ENCODE peak calls at places on chromosomes 13 and 19, in four cellular contexts. X, W, C and Y are unnamed samples.

GRCh38 chr13:39415003-39415402 is 188.0 kb downstream of the LHFPL6 start:
- DNase-seq in X (peak), W (no peak), C (no peak), Y (no peak)

GRCh38 chr19:55153652-55154264 is 3.8 kb downstream of the TNNI3 start:
- DNase-seq in X (no peak), W (no peak), C (no peak), Y (no peak)

GRCh38 chr13:86864376-86864775 is 806.8 kb upstream of the SLITRK5 start:
- DNase-seq in X (no peak), W (no peak), C (no peak), Y (peak)

GRCh38 chr13:64688893-64689677 is 2541.1 kb downstream of the PCDH9 start:
- DNase-seq in X (no peak), W (no peak), C (peak), Y (peak)

GRCh38 chr13:81639984-81640582 is 1299.2 kb upstream of the SPRY2 start:
- DNase-seq in X (no peak), W (no peak), C (no peak), Y (no peak)

GRCh38 chr19:12834418-12834943 is at the start of gene RTBDN:
- DNase-seq in X (no peak), W (no peak), C (no peak), Y (no peak)

GRCh38 chr19:57719901-57720519 is 7.4 kb downstream of the ZNF671 start:
- DNase-seq in X (no peak), W (no peak), C (no peak), Y (no peak)

GRCh38 chr19:45172173-45172572 is 5.9 kb downstream of the TRAPPC6A start:
- DNase-seq in X (no peak), W (no peak), C (no peak), Y (no peak)

GRCh38 chr19:10474962-10475451 is 28.1 kb downstream of the KEAP1 start:
- DNase-seq in X (no peak), W (no peak), C (no peak), Y (no peak)

GRCh38 chr13:79723462-79724116 is 242.6 kb downstream of the NDFIP2 start:
- DNase-seq in X (peak), W (no peak), C (no peak), Y (no peak)

GRCh38 chr19:8210660-8211101 is 1.5 kb downstream of the CERS4 start:
- DNase-seq in X (no peak), W (no peak), C (no peak), Y (no peak)

GRCh38 chr13:70310720-70311119 is 202.5 kb upstream of the KLHL1 start:
- DNase-seq in X (no peak), W (no peak), C (peak), Y (peak)

GRCh38 chr19:45446295-45446694 is 21.5 kb upstream of the FOSB start:
- DNase-seq in X (no peak), W (no peak), C (no peak), Y (no peak)

GRCh38 chr13:106376411-106377112 is 158.9 kb downstream of the EFNB2 start:
- DNase-seq in X (no peak), W (peak), C (peak), Y (peak)

GRCh38 chr19:12723643-12724426 is at the start of gene TNPO2:
- DNase-seq in X (peak), W (peak), C (peak), Y (peak)

GRCh38 chr19:8079988-8080387 is 27.4 kb downstream of the CCL25 start:
- DNase-seq in X (no peak), W (no peak), C (no peak), Y (no peak)

GRCh38 chr13:35780613-35781012 is 304.1 kb upstream of the MAB21L1 start:
- DNase-seq in X (no peak), W (no peak), C (no peak), Y (no peak)

GRCh38 chr13:43786766-43787517 is at the start of gene ENOX1:
- DNase-seq in X (peak), W (peak), C (peak), Y (peak)

GRCh38 chr19:40420766-40421467 is 4.9 kb downstream of the SERTAD1 start:
- DNase-seq in X (peak), W (peak), C (peak), Y (peak)

GRCh38 chr19:13215572-13216380 is 65.6 kb downstream of the IER2 start:
- DNase-seq in X (no peak), W (no peak), C (no peak), Y (peak)

GRCh38 chr13:79735228-79735627 is 254.3 kb downstream of the NDFIP2 start:
- DNase-seq in X (no peak), W (no peak), C (no peak), Y (no peak)

GRCh38 chr19:28829762-28830161 is 383.2 kb downstream of the UQCRFS1 start:
- DNase-seq in X (no peak), W (no peak), C (no peak), Y (no peak)

GRCh38 chr19:53132231-53132991 is at the start of gene ZNF415:
- DNase-seq in X (peak), W (no peak), C (peak), Y (peak)

GRCh38 chr19:7213628-7214328 is 80.4 kb downstream of the INSR start:
- DNase-seq in X (no peak), W (no peak), C (no peak), Y (no peak)

GRCh38 chr19:18514800-18515682 is 6.8 kb downstream of the ELL start:
- DNase-seq in X (peak), W (no peak), C (peak), Y (peak)

GRCh38 chr13:99415851-99416331 is 85.4 kb upstream of the TM9SF2 start:
- DNase-seq in X (no peak), W (no peak), C (no peak), Y (no peak)

GRCh38 chr13:59176775-59177174 is 987.0 kb downstream of the DIAPH3 start:
- DNase-seq in X (no peak), W (no peak), C (no peak), Y (no peak)

GRCh38 chr13:27309401-27309958 is 38.9 kb downstream of the RASL11A start:
- DNase-seq in X (no peak), W (no peak), C (no peak), Y (no peak)

GRCh38 chr19:873084-874019 is 13.9 kb downstream of the CFD start:
- DNase-seq in X (no peak), W (no peak), C (no peak), Y (peak)

GRCh38 chr13:33606692-33607091 is 211.3 kb upstream of the RFC3 start:
- DNase-seq in X (no peak), W (no peak), C (no peak), Y (peak)

GRCh38 chr19:10760268-10760944 is 42.5 kb downstream of the DNM2 start:
- DNase-seq in X (no peak), W (no peak), C (no peak), Y (no peak)

GRCh38 chr13:55577847-55578210 is 1562.9 kb upstream of the PRR20A start:
- DNase-seq in X (no peak), W (no peak), C (no peak), Y (no peak)

GRCh38 chr13:112616586-112617381 is 28.8 kb upstream of the TUBGCP3 start:
- DNase-seq in X (no peak), W (peak), C (peak), Y (no peak)

GRCh38 chr19:58362272-58362994 is at the start of gene ZNF497:
- DNase-seq in X (peak), W (peak), C (peak), Y (peak)

GRCh38 chr19:10010247-10010691 is at the start of gene COL5A3:
- DNase-seq in X (peak), W (no peak), C (no peak), Y (peak)

GRCh38 chr19:41537789-41538188 is 38.2 kb upstream of the CEACAM21 start:
- DNase-seq in X (no peak), W (no peak), C (peak), Y (no peak)
- TF ChIP-seq CTCF in X (peak), W (peak), C (peak), Y (peak)

GRCh38 chr19:38649305-38650179 is 2.1 kb downstream of the ACTN4 start:
- DNase-seq in X (peak), W (peak), C (no peak), Y (peak)

GRCh38 chr19:38650180-38650775 is 2.8 kb downstream of the ACTN4 start:
- DNase-seq in X (no peak), W (no peak), C (no peak), Y (no peak)

GRCh38 chr19:38653028-38653571 is 5.7 kb downstream of the ACTN4 start:
- DNase-seq in X (no peak), W (no peak), C (no peak), Y (no peak)

GRCh38 chr19:38648789-38649304 is 1.4 kb downstream of the ACTN4 start:
- DNase-seq in X (no peak), W (no peak), C (no peak), Y (no peak)

DNA sequence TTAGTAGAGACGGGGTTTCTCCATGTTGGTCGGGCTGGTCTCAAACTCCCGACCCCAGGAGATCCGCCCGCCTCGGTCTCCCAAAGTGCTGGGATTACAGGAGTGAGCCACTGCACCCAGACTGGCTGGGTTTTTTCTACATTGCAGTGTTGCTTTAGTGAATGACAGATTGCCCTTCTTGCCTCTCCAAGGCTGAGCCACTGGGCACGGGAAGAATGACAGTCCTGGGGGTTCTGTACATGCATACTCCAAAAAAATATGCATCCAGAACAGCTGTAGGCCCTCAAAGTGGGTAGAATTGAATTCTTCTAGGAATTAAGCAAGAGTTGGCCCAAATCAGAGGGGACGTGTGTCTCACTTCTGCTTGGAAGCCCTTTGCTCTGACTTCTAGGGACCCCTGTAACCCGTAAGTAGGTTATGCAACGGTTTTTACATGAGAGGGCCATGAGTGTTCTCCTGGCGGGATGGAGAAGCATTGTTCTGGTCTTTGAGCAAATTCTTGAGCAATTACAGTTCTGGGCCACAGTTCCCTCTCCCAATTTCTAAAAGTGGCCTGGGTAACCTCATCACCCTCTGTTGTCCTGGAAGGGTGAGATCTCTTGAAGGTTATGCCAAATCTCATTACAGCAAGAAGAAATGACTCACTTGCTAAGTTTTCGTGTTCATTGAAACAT is 3.6 kb downstream of the ACTN4 start:
- DNase-seq in X (no peak), W (no peak), C (no peak), Y (peak)
- H3K27ac ChIP-seq in X (peak), W (peak), C (peak), Y (peak)

DNA sequence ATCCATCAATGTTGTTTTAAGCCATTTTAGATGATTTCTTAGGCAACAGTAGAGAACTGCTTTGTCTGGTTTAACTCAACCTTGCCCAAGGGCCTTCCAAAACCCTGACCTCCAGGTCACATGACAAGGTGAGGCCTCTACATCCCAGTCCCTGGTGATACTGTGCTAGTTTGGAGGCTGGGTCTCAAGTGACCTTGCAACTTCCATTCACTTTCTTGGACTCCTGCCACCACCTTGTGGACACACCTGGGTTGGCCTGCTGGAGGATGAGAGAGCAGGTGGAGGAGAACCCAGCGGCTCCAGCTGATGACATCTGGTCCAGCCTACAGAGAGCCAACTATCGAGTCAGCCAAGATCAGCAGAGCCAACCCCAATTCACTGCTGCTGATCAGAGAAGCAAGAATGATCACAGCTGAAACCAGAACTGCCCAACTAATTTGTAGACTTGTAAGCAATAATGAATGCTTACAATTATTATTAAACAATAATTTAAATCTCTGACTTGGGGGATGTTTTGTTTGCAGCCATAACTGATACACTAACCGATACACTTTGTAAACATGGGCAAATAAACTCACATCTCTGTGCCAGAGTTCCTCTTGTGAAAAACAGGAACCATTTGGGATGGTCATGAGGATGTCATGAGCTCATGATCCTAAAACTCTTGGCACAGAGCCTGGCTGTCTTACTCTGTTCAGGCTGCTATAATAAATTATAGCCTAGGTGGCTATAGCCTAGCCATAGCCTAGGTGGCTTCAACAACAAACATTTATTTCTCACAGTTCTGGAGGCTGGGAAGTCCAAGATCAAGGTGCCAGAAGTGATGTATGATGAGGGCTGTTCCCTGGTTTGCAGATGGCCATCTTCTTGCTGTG is 11.5 kb downstream of the FAM187B start:
- DNase-seq in X (peak), W (no peak), C (no peak), Y (no peak)
- TF ChIP-seq CTCF in X (no peak), W (no peak), C (no peak), Y (no peak)

DNA sequence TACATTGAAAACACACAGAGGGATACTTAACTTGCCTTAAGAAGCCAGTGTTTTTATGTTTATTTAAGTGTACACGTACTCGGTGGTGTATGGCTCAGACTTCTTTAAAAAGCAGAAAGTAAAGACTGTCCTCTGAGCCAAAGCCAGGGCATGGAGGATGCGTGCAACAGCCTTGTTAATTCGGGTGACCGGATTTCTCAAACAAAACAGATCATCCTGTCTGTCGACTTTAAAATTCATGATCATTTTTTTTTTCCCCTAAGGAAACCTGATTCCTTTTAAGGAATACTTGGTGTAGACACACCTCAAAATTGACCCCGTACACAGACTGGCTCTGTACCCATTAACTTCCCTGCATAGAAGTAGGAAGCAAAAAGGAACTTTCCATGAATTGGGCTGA is 124.7 kb upstream of the RNF113B start:
- DNase-seq in X (no peak), W (no peak), C (no peak), Y (no peak)
- H3K27ac ChIP-seq in X (no peak), W (no peak), C (no peak), Y (no peak)

GRCh38 chr19:49309087-49309486 is 15.9 kb downstream of the SLC6A16 start:
- DNase-seq in X (no peak), W (no peak), C (no peak), Y (no peak)
- TF ChIP-seq CTCF in X (no peak), W (no peak), C (no peak), Y (no peak)

DNA sequence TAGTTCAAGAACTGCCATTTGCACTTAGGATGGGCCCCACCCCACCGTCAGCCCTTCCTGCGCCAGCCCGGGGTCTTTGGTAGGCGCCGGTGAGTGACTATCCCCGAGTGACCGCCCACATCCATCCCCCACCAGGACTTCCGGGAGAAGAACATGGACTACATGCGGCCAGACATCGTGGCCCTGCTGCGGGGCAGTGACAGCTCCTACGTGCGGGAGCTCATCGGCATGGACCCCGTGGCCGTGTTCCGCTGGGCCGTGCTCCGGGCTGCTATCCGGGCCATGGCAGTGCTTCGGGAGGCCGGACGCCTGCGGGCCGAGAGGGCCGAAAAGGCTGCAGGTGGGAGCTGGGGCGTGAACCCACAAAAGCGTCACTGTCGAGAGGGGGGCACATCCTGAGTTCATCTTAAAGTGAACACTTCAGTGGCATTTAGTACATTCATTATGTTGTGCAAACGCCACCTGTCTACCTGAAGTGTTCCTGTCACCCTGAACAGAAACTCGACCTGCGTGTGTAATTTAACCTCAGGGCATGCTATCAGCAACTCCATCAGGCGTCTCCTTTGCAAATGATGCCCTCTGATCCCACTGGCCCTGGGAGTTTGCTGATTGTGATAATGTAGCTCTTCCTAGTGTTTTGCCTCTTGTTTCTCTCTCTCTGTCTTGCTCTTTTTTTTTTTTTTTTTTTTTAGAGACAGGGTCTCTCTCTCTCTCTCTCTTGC is 42.4 kb upstream of the USE1 start:
- DNase-seq in X (no peak), W (no peak), C (no peak), Y (no peak)
- H3K27ac ChIP-seq in X (no peak), W (no peak), C (no peak), Y (peak)